ENCODE peak calls at places on chromosomes 11 and 22, in eight cellular contexts. I is Calu3, Q is transverse colon, T is Panc1, B is breast epithelium, H is fibroblast of pulmonary artery, N is foreskin fibroblast, F is neural crest cell. U is an unnamed sample.
A peak's percentile ranks its signal among the peaks of the same experiment; 100 is the strongest.

GRCh38 chr11:80122211-80122610 is 681.4 kb upstream of the TENM4 start:
- DNase-seq in I (no peak), Q (no peak), T (no peak), B (no peak), H (no peak), N (no peak), F (no peak), U (no peak)

GRCh38 chr11:2579315-2580060 is 120.3 kb downstream of the KCNQ1OT1 start:
- DNase-seq in I (no peak), Q (no peak), T (no peak), B (peak; percentile 37), H (no peak), N (no peak), F (no peak), U (no peak)

GRCh38 chr11:24383137-24383536 is 113.7 kb upstream of the LUZP2 start:
- DNase-seq in I (no peak), Q (no peak), T (no peak), B (no peak), H (no peak), N (no peak), F (no peak), U (no peak)

GRCh38 chr11:73292481-73292880 is 15.6 kb upstream of the ARHGEF17 start:
- DNase-seq in I (no peak), Q (no peak), T (no peak), B (no peak), H (peak; percentile 34), N (no peak), F (no peak), U (no peak)

GRCh38 chr11:69931060-69931910 is 112.1 kb upstream of the FGF3 start:
- DNase-seq in I (no peak), Q (no peak), T (no peak), B (peak; percentile 37), H (no peak), N (no peak), F (no peak), U (peak; percentile 28)

GRCh38 chr11:27290261-27290660 is 72.8 kb downstream of the CCDC34 start:
- DNase-seq in I (no peak), Q (no peak), T (no peak), B (no peak), H (no peak), N (peak; percentile 51), F (no peak), U (no peak)

GRCh38 chr11:20021771-20022362 is 138.4 kb downstream of the DBX1 start:
- DNase-seq in I (peak; percentile 41), Q (no peak), T (no peak), B (no peak), H (no peak), N (no peak), F (no peak), U (no peak)

GRCh38 chr22:41833369-41834004 is 582 bp downstream of the SREBF2 start:
- DNase-seq in I (peak; percentile 43), Q (peak; percentile 57), T (no peak), B (peak; percentile 59), H (peak; percentile 27), N (peak; percentile 56), F (peak; percentile 14), U (no peak)

GRCh38 chr11:1736447-1736992 is 13.9 kb downstream of the IFITM10 start:
- DNase-seq in I (no peak), Q (no peak), T (no peak), B (no peak), H (no peak), N (no peak), F (no peak), U (no peak)

GRCh38 chr11:46106530-46107407 is 14.5 kb downstream of the PHF21A start:
- DNase-seq in I (no peak), Q (no peak), T (no peak), B (no peak), H (peak; percentile 54), N (peak; percentile 56), F (no peak), U (no peak)

DNA sequence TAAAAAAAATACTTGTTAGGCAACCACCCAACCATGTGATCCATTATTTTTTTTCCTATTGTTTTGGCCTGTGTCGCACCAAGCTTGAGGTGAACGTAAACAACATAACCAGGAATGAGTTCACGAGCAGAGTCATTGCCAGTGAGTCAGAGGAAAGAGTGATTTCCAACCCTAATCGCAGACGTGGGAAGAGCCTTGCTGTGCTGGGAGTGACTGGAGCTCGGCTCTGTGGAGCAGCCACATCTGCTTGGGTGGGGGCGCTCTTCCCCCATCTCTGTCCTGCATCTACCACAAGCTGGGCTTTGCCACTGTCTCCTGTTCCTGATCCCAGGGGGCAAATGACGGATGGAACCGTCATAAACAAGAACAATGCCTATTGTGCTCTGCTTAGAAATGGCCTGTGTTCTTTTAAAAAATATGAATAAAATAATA is 210.0 kb downstream of the KIRREL3 start:
- DNase-seq in I (no peak), Q (no peak), T (no peak), B (no peak), H (peak; percentile 87), N (peak; percentile 79), F (no peak), U (no peak)
- TF ChIP-seq CTCF in I (no peak), Q (no peak), T (no peak), B (no peak), H (no peak), N (peak; percentile 50), F (no peak), U (no peak)

GRCh38 chr11:15641191-15641810 is 526.6 kb downstream of the INSC start:
- DNase-seq in I (no peak), Q (no peak), T (no peak), B (no peak), H (no peak), N (no peak), F (no peak), U (no peak)
- TF ChIP-seq CTCF in I (no peak), Q (no peak), T (no peak), B (no peak), H (no peak), N (no peak), F (no peak), U (no peak)

GRCh38 chr22:22201185-22201924 is 43.2 kb upstream of the VPREB1 start:
- DNase-seq in I (peak; percentile 59), Q (peak; percentile 64), T (no peak), B (peak; percentile 34), H (peak; percentile 44), N (peak; percentile 65), F (no peak), U (peak; percentile 62)
- TF ChIP-seq CTCF in I (peak; percentile 57), Q (no peak), T (peak; percentile 91), B (no peak), H (peak; percentile 69), N (peak; percentile 65), F (peak; percentile 41), U (peak; percentile 95)

DNA sequence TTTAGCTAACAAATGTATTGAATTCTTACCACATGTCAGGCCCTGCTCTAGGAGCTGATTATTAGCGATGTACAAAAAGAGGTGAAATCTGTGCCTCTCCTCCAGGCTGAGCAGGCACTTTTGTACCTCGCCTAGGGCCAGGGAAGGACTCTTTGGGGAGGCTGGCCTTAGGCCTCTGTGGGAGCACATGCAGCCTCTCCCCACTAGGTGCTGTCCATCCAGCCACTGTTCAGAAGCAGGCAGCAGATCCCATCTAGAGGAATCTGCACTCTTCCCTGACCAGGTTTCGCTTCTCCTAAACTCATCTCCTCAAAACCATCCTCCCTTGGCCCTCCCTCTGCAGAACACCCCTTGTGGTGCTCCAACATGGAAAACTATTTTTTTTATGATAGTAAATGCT is 51.9 kb upstream of the WT1 start:
- DNase-seq in I (peak; percentile 13), Q (no peak), T (no peak), B (no peak), H (peak; percentile 22), N (no peak), F (no peak), U (no peak)
- TF ChIP-seq CTCF in I (no peak), Q (no peak), T (peak; percentile 60), B (no peak), H (peak; percentile 49), N (no peak), F (peak; percentile 41), U (peak; percentile 31)